ENCODE peak calls at places on chromosomes 6 and 20, in seven cellular contexts. P, N, L, O, B, D and H are unnamed samples.

GRCh38 chr20:62668441-62669027 is 26.2 kb downstream of the SLCO4A1 start:
- DNase-seq in P (peak; percentile 74), N (peak; percentile 77), L (peak; percentile 70), O (peak; percentile 73), B (peak; percentile 79), D (peak; percentile 89), H (peak; percentile 79)

GRCh38 chr20:51667002-51667408 is 101.2 kb downstream of the ATP9A start:
- DNase-seq in P (no peak), N (no peak), L (no peak), O (no peak), B (no peak), D (no peak), H (no peak)

GRCh38 chr6:63573899-63574553 is 1.7 kb downstream of the LOC128125822 start:
- DNase-seq in P (peak; percentile 64), N (peak; percentile 84), L (peak; percentile 40), O (peak; percentile 42), B (peak; percentile 84), D (no peak), H (peak; percentile 86)

GRCh38 chr6:7691675-7692452 is 34.0 kb upstream of the BMP6 start:
- DNase-seq in P (peak; percentile 50), N (peak; percentile 81), L (no peak), O (peak; percentile 56), B (peak; percentile 92), D (no peak), H (peak; percentile 34)

GRCh38 chr20:52313335-52313963 is 121.9 kb upstream of the ZFP64 start:
- DNase-seq in P (peak; percentile 35), N (peak; percentile 71), L (peak; percentile 27), O (peak; percentile 58), B (peak; percentile 38), D (no peak), H (peak; percentile 64)

GRCh38 chr6:52389264-52389625 is 27.3 kb downstream of the PAQR8 start:
- DNase-seq in P (peak; percentile 11), N (no peak), L (no peak), O (no peak), B (no peak), D (no peak), H (no peak)

GRCh38 chr6:156600678-156601077 is 176.5 kb upstream of the ARID1B start:
- DNase-seq in P (no peak), N (no peak), L (no peak), O (no peak), B (no peak), D (no peak), H (no peak)

GRCh38 chr6:140567469-140567868 is 1193.0 kb upstream of the CITED2 start:
- DNase-seq in P (peak; percentile 16), N (peak; percentile 6), L (no peak), O (no peak), B (no peak), D (no peak), H (no peak)

GRCh38 chr20:49612127-49612738 is 44.3 kb upstream of the PTGIS start:
- DNase-seq in P (no peak), N (no peak), L (no peak), O (no peak), B (no peak), D (no peak), H (no peak)

GRCh38 chr6:139744891-139745290 is 370.4 kb upstream of the CITED2 start:
- DNase-seq in P (no peak), N (no peak), L (no peak), O (no peak), B (no peak), D (no peak), H (no peak)

GRCh38 chr20:298755-299391 is 1.5 kb downstream of the ZCCHC3 start:
- DNase-seq in P (no peak), N (no peak), L (no peak), O (no peak), B (no peak), D (no peak), H (peak; percentile 20)

GRCh38 chr20:19775353-19776201 is 17.5 kb downstream of the RIN2 start:
- DNase-seq in P (no peak), N (no peak), L (no peak), O (no peak), B (peak; percentile 95), D (no peak), H (no peak)

GRCh38 chr6:3496395-3496794 is 39.5 kb upstream of the SLC22A23 start:
- DNase-seq in P (no peak), N (no peak), L (no peak), O (no peak), B (no peak), D (no peak), H (no peak)

GRCh38 chr6:35497571-35498406 is 910 bp upstream of the TEAD3 start:
- DNase-seq in P (peak; percentile 75), N (peak; percentile 84), L (peak; percentile 48), O (peak; percentile 85), B (peak; percentile 56), D (peak; percentile 77), H (peak; percentile 88)

GRCh38 chr6:28486533-28486932 is 29.1 kb downstream of the GPX6 start:
- DNase-seq in P (no peak), N (no peak), L (no peak), O (no peak), B (no peak), D (no peak), H (no peak)

GRCh38 chr20:44199877-44200276 is 10.7 kb downstream of the OSER1 start:
- DNase-seq in P (no peak), N (no peak), L (no peak), O (no peak), B (no peak), D (peak; percentile 4), H (no peak)

GRCh38 chr20:44195613-44196012 is 8.6 kb upstream of the JPH2 start:
- DNase-seq in P (no peak), N (no peak), L (no peak), O (no peak), B (no peak), D (no peak), H (no peak)

GRCh38 chr20:44193801-44194200 is 6.8 kb upstream of the JPH2 start:
- DNase-seq in P (no peak), N (no peak), L (no peak), O (no peak), B (no peak), D (no peak), H (no peak)

GRCh38 chr20:44198872-44199271 is 11.7 kb downstream of the OSER1 start:
- DNase-seq in P (no peak), N (no peak), L (no peak), O (no peak), B (no peak), D (no peak), H (no peak)

GRCh38 chr20:44196278-44196677 is 9.3 kb upstream of the JPH2 start:
- DNase-seq in P (no peak), N (no peak), L (no peak), O (no peak), B (no peak), D (no peak), H (no peak)
- H2AK5ac ChIP-seq in P (no peak overlapping the region), N (no peak overlapping the region), L (no peak overlapping the region), O (no peak overlapping the region), B (no peak overlapping the region), D (no peak overlapping the region), H (no peak overlapping the region)

GRCh38 chr6:170284126-170284773 is 6.6 kb downstream of the DLL1 start:
- DNase-seq in P (no peak), N (no peak), L (no peak), O (no peak), B (no peak), D (no peak), H (no peak)
- H4K8ac ChIP-seq in P (no peak overlapping the region), N (no peak overlapping the region), L (no peak overlapping the region), O (no peak overlapping the region), B (no peak overlapping the region), D (no peak overlapping the region), H (no peak overlapping the region)

GRCh38 chr6:143339223-143339622 is 111.3 kb downstream of the ADAT2 start:
- DNase-seq in P (no peak), N (no peak), L (no peak), O (no peak), B (no peak), D (no peak), H (no peak)

GRCh38 chr6:143333749-143334520 is 116.6 kb downstream of the ADAT2 start:
- DNase-seq in P (no peak), N (no peak), L (no peak), O (no peak), B (no peak), D (no peak), H (no peak)

GRCh38 chr6:143335865-143336264 is 114.6 kb downstream of the ADAT2 start:
- DNase-seq in P (no peak), N (no peak), L (no peak), O (no peak), B (no peak), D (no peak), H (no peak)

GRCh38 chr6:143337201-143337949 is 113.1 kb downstream of the ADAT2 start:
- DNase-seq in P (peak; percentile 8), N (peak; percentile 84), L (no peak), O (peak; percentile 90), B (peak; percentile 85), D (peak; percentile 98), H (peak; percentile 12)

DNA sequence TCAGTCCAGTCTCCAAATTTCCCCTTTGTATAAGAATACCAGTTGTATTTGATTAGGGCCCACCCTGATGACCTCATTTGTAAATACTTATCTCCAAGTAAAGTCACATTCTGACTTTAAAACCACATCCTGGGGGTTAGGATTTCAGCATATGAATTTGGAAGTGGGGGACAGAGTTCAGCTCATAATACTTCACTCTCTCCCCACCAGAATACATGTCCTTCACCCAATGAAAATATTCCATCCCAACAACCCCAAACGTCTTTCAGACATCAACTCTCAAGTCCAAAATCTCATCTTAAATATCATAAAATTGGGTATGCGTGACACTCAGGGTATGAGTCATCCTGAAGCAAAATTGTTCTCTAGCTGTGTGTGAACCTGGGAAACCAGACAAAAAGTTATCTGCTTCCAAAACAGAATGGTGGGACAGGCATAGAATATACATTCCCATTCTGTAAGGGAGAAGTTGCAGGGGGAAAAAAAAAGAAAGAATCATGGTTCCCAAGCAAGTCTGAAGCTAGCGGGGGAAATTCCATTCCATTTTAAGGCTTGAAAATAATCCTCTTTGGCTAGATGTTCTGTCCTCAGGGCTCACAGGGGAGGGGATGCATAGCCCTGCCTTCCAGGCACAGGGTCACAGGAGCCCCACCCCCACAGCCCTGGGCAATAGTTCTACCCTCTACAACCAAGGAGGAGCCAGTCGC is 113.9 kb downstream of the ADAT2 start:
- DNase-seq in P (peak; percentile 69), N (peak; percentile 28), L (no peak), O (peak; percentile 28), B (peak; percentile 19), D (no peak), H (peak; percentile 47)
- H3K4me2 ChIP-seq in P (no peak overlapping the region), N (no peak overlapping the region), L (no peak overlapping the region), O (no peak overlapping the region), B (no peak overlapping the region), D (no peak overlapping the region), H (no peak overlapping the region)

GRCh38 chr6:158559338-158559894 is 475 bp upstream of the TMEM181 start:
- DNase-seq in P (no peak), N (no peak), L (no peak), O (no peak), B (no peak), D (no peak), H (peak; percentile 11)

GRCh38 chr6:158561247-158561884 is 1.5 kb downstream of the TMEM181 start:
- DNase-seq in P (no peak), N (no peak), L (no peak), O (no peak), B (peak; percentile 24), D (no peak), H (no peak)

GRCh38 chr6:158560787-158561246 is 926 bp downstream of the TMEM181 start:
- DNase-seq in P (no peak), N (no peak), L (no peak), O (no peak), B (peak; percentile 41), D (no peak), H (peak; percentile 50)

GRCh38 chr6:158558415-158559306 is 1.2 kb upstream of the TMEM181 start:
- DNase-seq in P (no peak), N (no peak), L (no peak), O (no peak), B (no peak), D (no peak), H (no peak)

GRCh38 chr6:158559895-158560786 is at the start of gene TMEM181:
- DNase-seq in P (peak; percentile 80), N (peak; percentile 85), L (peak; percentile 71), O (peak; percentile 75), B (peak; percentile 90), D (peak; percentile 88), H (peak; percentile 85)
- H2AK5ac ChIP-seq in P (peak within 1 kb of the TSS; percentile 62), N (no peak within 1 kb of the TSS), L (no peak within 1 kb of the TSS), O (no peak within 1 kb of the TSS), B (peak within 1 kb of the TSS; percentile 61), D (no peak within 1 kb of the TSS), H (no peak within 1 kb of the TSS)